ENCODE peak calls at places on chromosomes 4 and X, in eight cellular contexts. V is keratinocyte, E is A673, S is thoracic aorta, N is body of pancreas, K is aorta, A is right lobe of liver, G is hepatocyte. H is an unnamed sample.

GRCh38 chr4:42347076-42347475 is 50.2 kb upstream of the SHISA3 start:
- DNase-seq in A (no peak), S (no peak), V (no peak), G (no peak), K (no peak), N (no peak), E (no peak), H (no peak)

GRCh38 chr4:48237996-48238645 is 31.5 kb downstream of the TEC start:
- DNase-seq in A (no peak), V (no peak), S (no peak), N (no peak), E (peak), G (no peak), K (no peak), H (no peak)

GRCh38 chrX:56762220-56762619 is 33.2 kb downstream of the NBDY start:
- DNase-seq in G (no peak), E (no peak), A (no peak), V (no peak), N (no peak), K (no peak), S (no peak), H (no peak)

GRCh38 chrX:47651043-47651905 is 911 bp upstream of the ELK1 start:
- DNase-seq in N (no peak), K (no peak), V (no peak), E (no peak), A (no peak), G (no peak), S (no peak), H (no peak)

GRCh38 chr4:17762705-17763104 is 18.7 kb downstream of the FAM184B start:
- DNase-seq in N (no peak), K (no peak), A (no peak), E (peak), S (no peak), V (no peak), G (no peak), H (no peak)

GRCh38 chr4:41120297-41121217 is 93.8 kb downstream of the APBB2 start:
- DNase-seq in E (no peak), S (peak), V (no peak), K (peak), N (peak), G (peak), A (peak), H (no peak)

GRCh38 chr4:53235547-53235946 is 130.3 kb downstream of the SCFD2 start:
- DNase-seq in G (no peak), S (no peak), N (no peak), E (no peak), K (no peak), A (no peak), V (no peak), H (no peak)

GRCh38 chr4:77020017-77020416 is 55.8 kb downstream of the CCNI start:
- DNase-seq in N (no peak), V (no peak), G (no peak), K (no peak), S (no peak), E (no peak), A (no peak), H (no peak)

GRCh38 chr4:25913056-25913850 is 767 bp upstream of the SMIM20 start:
- DNase-seq in S (no peak), K (peak), N (peak), E (no peak), G (no peak), V (no peak), A (peak), H (no peak)

GRCh38 chr4:53571936-53572580 is 19.2 kb downstream of the LNX1 start:
- DNase-seq in K (no peak), G (no peak), A (no peak), N (no peak), S (no peak), E (no peak), V (no peak), H (no peak)

GRCh38 chrX:33183366-33183765 is 28.0 kb downstream of the DMD start:
- DNase-seq in A (no peak), N (peak), V (no peak), K (peak), S (no peak), G (peak), E (peak), H (no peak)

GRCh38 chr4:111618908-111619307 is 526.3 kb upstream of the FAM241A start:
- DNase-seq in E (peak), A (no peak), S (no peak), N (no peak), K (no peak), G (peak), V (no peak), H (no peak)

GRCh38 chrX:32995427-32995826 is 215.9 kb downstream of the DMD start:
- DNase-seq in A (no peak), G (no peak), K (no peak), V (no peak), N (no peak), E (no peak), S (no peak), H (no peak)

GRCh38 chrX:115428011-115428410 is 133.0 kb upstream of the PLS3 start:
- DNase-seq in G (no peak), E (no peak), V (no peak), S (no peak), K (no peak), A (no peak), N (no peak), H (no peak)

GRCh38 chr4:30535255-30535654 is 184.9 kb upstream of the PCDH7 start:
- DNase-seq in N (no peak), E (no peak), V (no peak), A (no peak), K (no peak), S (no peak), G (no peak), H (no peak)

GRCh38 chrX:47540754-47541538 is 20.1 kb upstream of the ARAF start:
- DNase-seq in N (peak), G (peak), K (peak), E (peak), A (peak), V (no peak), S (peak), H (peak)

GRCh38 chr4:17232575-17233253 is 279.2 kb downstream of the QDPR start:
- DNase-seq in G (peak), E (peak), N (peak), A (no peak), K (no peak), V (no peak), S (peak), H (no peak)

GRCh38 chrX:4787971-4788370 is 1074.5 kb upstream of the PRKX start:
- DNase-seq in N (no peak), E (no peak), K (no peak), A (no peak), V (no peak), G (no peak), S (no peak), H (no peak)

GRCh38 chr4:98659106-98659592 is 738 bp upstream of the TSPAN5 start:
- DNase-seq in E (peak), V (no peak), A (no peak), S (no peak), G (peak), K (no peak), N (no peak), H (no peak)

GRCh38 chr4:7127591-7127990 is 59.7 kb upstream of the GRPEL1 start:
- DNase-seq in V (no peak), A (no peak), G (no peak), E (no peak), S (no peak), K (no peak), N (no peak), H (no peak)

GRCh38 chr4:151468715-151469696 is 60.0 kb downstream of the FHIP1A start:
- DNase-seq in A (no peak), G (no peak), N (no peak), E (no peak), V (no peak), K (no peak), S (no peak), H (no peak)

GRCh38 chr4:117771647-117772337 is 262.5 kb upstream of the NDST3 start:
- DNase-seq in E (no peak), A (no peak), S (no peak), K (no peak), G (no peak), V (no peak), N (no peak), H (peak)

GRCh38 chrX:13377537-13377936 is 57.7 kb upstream of the ATXN3L start:
- DNase-seq in N (no peak), S (no peak), K (no peak), E (peak), V (no peak), G (peak), A (no peak), H (no peak)

GRCh38 chr4:173538903-173539445 is 8.9 kb upstream of the HAND2 start:
- DNase-seq in A (no peak), E (no peak), G (no peak), N (no peak), S (no peak), V (no peak), K (no peak), H (no peak)

GRCh38 chrX:6228720-6229119 is at the start of gene NLGN4X:
- DNase-seq in A (no peak), V (no peak), E (peak), N (no peak), S (no peak), G (no peak), K (no peak), H (no peak)
- H3K4me3 ChIP-seq in A (no peak), V (no peak), E (peak), N (no peak), S (no peak), G (no peak), K (no peak), H (no peak)

GRCh38 chrX:44903842-44904530 is 31.0 kb downstream of the KDM6A start:
- DNase-seq in A (no peak), N (no peak), G (no peak), E (no peak), K (no peak), V (no peak), S (no peak), H (no peak)
- H3K4me3 ChIP-seq in A (no peak), N (no peak), G (no peak), E (no peak), K (no peak), V (no peak), S (no peak), H (no peak)

GRCh38 chr4:153223935-153224334 is 19.7 kb downstream of the TRIM2 start:
- DNase-seq in G (no peak), E (no peak), V (peak), K (no peak), S (no peak), A (no peak), N (no peak), H (no peak)
- H3K4me3 ChIP-seq in G (peak), E (peak), V (peak), K (peak), S (peak), A (peak), N (no peak), H (no peak)

DNA sequence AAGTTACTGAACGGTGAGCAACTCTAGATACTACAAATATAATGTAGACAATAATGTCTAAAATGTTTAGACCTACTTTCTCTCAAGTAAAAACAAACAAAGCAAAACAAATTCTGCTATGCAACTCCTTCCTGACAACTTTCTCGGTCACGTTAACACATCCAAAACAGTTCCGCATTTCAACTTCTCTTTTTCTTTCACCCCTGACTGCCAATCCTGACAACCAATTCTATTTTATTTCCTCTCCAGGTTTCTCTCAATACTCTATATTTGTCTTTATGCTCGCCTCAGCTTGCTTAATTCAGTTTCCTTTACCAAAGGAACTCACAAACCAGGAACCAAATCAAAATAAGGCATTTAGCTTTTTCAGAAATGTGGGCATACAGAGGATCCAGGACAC is 513.0 kb downstream of the FSTL5 start:
- DNase-seq in N (no peak), S (no peak), A (no peak), G (no peak), K (no peak), E (no peak), V (no peak), H (no peak)
- H3K4me3 ChIP-seq in N (no peak), S (no peak), A (no peak), G (no peak), K (no peak), E (no peak), V (no peak), H (no peak)

GRCh38 chrX:109934434-109934833 is 68.5 kb upstream of the TMEM164 start:
- DNase-seq in S (no peak), N (no peak), A (no peak), K (no peak), E (no peak), V (no peak), G (no peak), H (no peak)
- H3K4me3 ChIP-seq in S (no peak), N (no peak), A (no peak), K (no peak), E (no peak), V (no peak), G (no peak), H (no peak)

GRCh38 chrX:24026403-24026801 is 584 bp downstream of the KLHL15 start:
- DNase-seq in A (no peak), G (peak), V (no peak), S (no peak), E (peak), K (no peak), N (no peak), H (no peak)
- H3K4me3 ChIP-seq in A (peak), G (peak), V (peak), S (peak), E (peak), K (peak), N (no peak), H (peak)

DNA sequence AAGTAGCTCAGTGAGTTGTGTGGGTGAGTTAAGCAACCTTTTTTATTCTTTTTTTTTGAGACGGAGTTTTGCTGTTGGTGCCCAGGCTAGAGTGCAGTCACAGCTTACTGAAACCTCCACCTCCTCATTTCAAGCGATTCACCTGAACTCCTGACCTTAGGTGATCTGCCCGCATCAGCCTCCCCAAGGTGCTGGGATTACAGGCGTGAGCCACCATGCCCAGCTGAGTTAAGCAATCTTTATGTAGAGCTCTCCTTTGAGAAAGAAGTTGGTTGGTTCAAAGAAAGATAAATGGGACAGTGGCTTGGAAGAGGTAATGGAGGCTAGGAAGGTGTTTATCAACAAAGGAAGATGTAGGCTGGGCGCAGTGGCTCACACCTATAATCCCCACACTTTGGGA is 3.2 kb downstream of the MSMO1 start:
- DNase-seq in A (no peak), K (no peak), E (no peak), V (no peak), G (no peak), N (no peak), S (no peak), H (no peak)
- H3K4me3 ChIP-seq in A (peak), K (no peak), E (peak), V (peak), G (peak), N (no peak), S (no peak), H (no peak)

DNA sequence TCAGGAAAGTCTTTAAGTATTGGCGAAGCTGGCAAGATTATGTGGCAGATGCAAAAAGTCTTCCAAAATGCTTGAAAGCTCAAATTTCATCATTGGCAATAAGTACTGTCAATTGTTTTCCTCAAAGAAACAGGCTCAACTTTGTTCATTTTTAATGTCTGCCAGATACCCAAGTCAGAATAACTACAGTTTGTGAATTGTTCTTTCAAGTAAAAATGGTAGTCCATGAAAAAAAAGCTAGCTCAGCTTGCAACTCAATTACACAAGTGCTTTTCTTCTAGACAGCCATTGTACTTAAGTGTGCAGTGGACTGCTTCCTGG is 70.5 kb downstream of the AFF1 start:
- DNase-seq in K (no peak), S (no peak), A (no peak), E (no peak), N (no peak), G (no peak), V (no peak), H (no peak)
- H3K4me3 ChIP-seq in K (no peak), S (peak), A (peak), E (peak), N (no peak), G (no peak), V (no peak), H (no peak)